ENCODE peak calls at places on chromosomes 2 and 18, in nine cellular contexts. One of them, this sample, is unnamed.

GRCh38 chr18:68817584-68817983 is 19.7 kb downstream of the CCDC102B start:
- DNase-seq in cardiac muscle cell: peak
- DNase-seq in tibial artery: no peak
- DNase-seq in right lobe of liver: no peak
- DNase-seq in left lung: no peak
- DNase-seq in adipocyte: no peak
- DNase-seq in suprapubic skin: no peak
- DNase-seq in GM12878: no peak
- DNase-seq in cardiac fibroblast: peak
- DNase-seq in this sample: no peak

GRCh38 chr2:96898636-96899035 is 28.8 kb upstream of the SEMA4C start:
- DNase-seq in cardiac muscle cell: no peak
- DNase-seq in tibial artery: no peak
- DNase-seq in right lobe of liver: no peak
- DNase-seq in left lung: no peak
- DNase-seq in adipocyte: no peak
- DNase-seq in suprapubic skin: no peak
- DNase-seq in GM12878: no peak
- DNase-seq in cardiac fibroblast: no peak
- DNase-seq in this sample: no peak

GRCh38 chr2:239577913-239578312 is 177.1 kb upstream of the HDAC4 start:
- DNase-seq in cardiac muscle cell: no peak
- DNase-seq in tibial artery: no peak
- DNase-seq in right lobe of liver: no peak
- DNase-seq in left lung: no peak
- DNase-seq in adipocyte: no peak
- DNase-seq in suprapubic skin: no peak
- DNase-seq in GM12878: no peak
- DNase-seq in cardiac fibroblast: no peak
- DNase-seq in this sample: no peak

GRCh38 chr18:10477863-10478260 is 23.4 kb downstream of the APCDD1 start:
- DNase-seq in cardiac muscle cell: no peak
- DNase-seq in tibial artery: no peak
- DNase-seq in right lobe of liver: no peak
- DNase-seq in left lung: no peak
- DNase-seq in adipocyte: no peak
- DNase-seq in suprapubic skin: no peak
- DNase-seq in GM12878: no peak
- DNase-seq in cardiac fibroblast: no peak
- DNase-seq in this sample: no peak

GRCh38 chr2:229901819-229902218 is 20.0 kb downstream of the TRIP12 start:
- DNase-seq in cardiac muscle cell: peak
- DNase-seq in tibial artery: no peak
- DNase-seq in right lobe of liver: no peak
- DNase-seq in left lung: no peak
- DNase-seq in adipocyte: peak
- DNase-seq in suprapubic skin: no peak
- DNase-seq in GM12878: no peak
- DNase-seq in cardiac fibroblast: peak
- DNase-seq in this sample: no peak

GRCh38 chr2:65700004-65700651 is 267.7 kb upstream of the SPRED2 start:
- DNase-seq in cardiac muscle cell: no peak
- DNase-seq in tibial artery: no peak
- DNase-seq in right lobe of liver: no peak
- DNase-seq in left lung: no peak
- DNase-seq in adipocyte: no peak
- DNase-seq in suprapubic skin: no peak
- DNase-seq in GM12878: no peak
- DNase-seq in cardiac fibroblast: no peak
- DNase-seq in this sample: no peak

GRCh38 chr2:155223781-155224406 is 525.4 kb downstream of the KCNJ3 start:
- DNase-seq in cardiac muscle cell: no peak
- DNase-seq in tibial artery: no peak
- DNase-seq in right lobe of liver: no peak
- DNase-seq in left lung: no peak
- DNase-seq in adipocyte: peak
- DNase-seq in suprapubic skin: no peak
- DNase-seq in GM12878: no peak
- DNase-seq in cardiac fibroblast: peak
- DNase-seq in this sample: no peak

GRCh38 chr2:207227062-207227748 is 61.5 kb upstream of the KLF7 start:
- DNase-seq in cardiac muscle cell: peak
- DNase-seq in tibial artery: no peak
- DNase-seq in right lobe of liver: no peak
- DNase-seq in left lung: no peak
- DNase-seq in adipocyte: no peak
- DNase-seq in suprapubic skin: no peak
- DNase-seq in GM12878: no peak
- DNase-seq in cardiac fibroblast: peak
- DNase-seq in this sample: no peak

GRCh38 chr2:98664323-98664722 is 55.9 kb downstream of the UNC50 start:
- DNase-seq in cardiac muscle cell: no peak
- DNase-seq in tibial artery: no peak
- DNase-seq in right lobe of liver: no peak
- DNase-seq in left lung: no peak
- DNase-seq in adipocyte: peak
- DNase-seq in suprapubic skin: no peak
- DNase-seq in GM12878: no peak
- DNase-seq in cardiac fibroblast: no peak
- DNase-seq in this sample: peak

GRCh38 chr2:20291106-20291564 is 59.5 kb downstream of the PUM2 start:
- DNase-seq in cardiac muscle cell: peak
- DNase-seq in tibial artery: no peak
- DNase-seq in right lobe of liver: no peak
- DNase-seq in left lung: no peak
- DNase-seq in adipocyte: peak
- DNase-seq in suprapubic skin: no peak
- DNase-seq in GM12878: no peak
- DNase-seq in cardiac fibroblast: peak
- DNase-seq in this sample: peak

GRCh38 chr2:170091461-170091860 is 86.5 kb upstream of the MYO3B start:
- DNase-seq in cardiac muscle cell: no peak
- DNase-seq in tibial artery: no peak
- DNase-seq in right lobe of liver: no peak
- DNase-seq in left lung: no peak
- DNase-seq in adipocyte: no peak
- DNase-seq in suprapubic skin: no peak
- DNase-seq in GM12878: no peak
- DNase-seq in cardiac fibroblast: no peak
- DNase-seq in this sample: no peak

GRCh38 chr2:28869494-28870145 is 489 bp downstream of the TRMT61B start:
- DNase-seq in cardiac muscle cell: no peak
- DNase-seq in tibial artery: no peak
- DNase-seq in right lobe of liver: peak
- DNase-seq in left lung: no peak
- DNase-seq in adipocyte: peak
- DNase-seq in suprapubic skin: no peak
- DNase-seq in GM12878: no peak
- DNase-seq in cardiac fibroblast: no peak
- DNase-seq in this sample: no peak

GRCh38 chr18:45321520-45321919 is 293.8 kb upstream of the SLC14A2 start:
- DNase-seq in cardiac muscle cell: no peak
- DNase-seq in tibial artery: no peak
- DNase-seq in right lobe of liver: no peak
- DNase-seq in left lung: no peak
- DNase-seq in adipocyte: no peak
- DNase-seq in suprapubic skin: no peak
- DNase-seq in GM12878: no peak
- DNase-seq in cardiac fibroblast: no peak
- DNase-seq in this sample: no peak

GRCh38 chr2:174729797-174730529 is 34.3 kb downstream of the CHRNA1 start:
- DNase-seq in cardiac muscle cell: peak
- DNase-seq in tibial artery: no peak
- DNase-seq in right lobe of liver: no peak
- DNase-seq in left lung: no peak
- DNase-seq in adipocyte: peak
- DNase-seq in suprapubic skin: no peak
- DNase-seq in GM12878: no peak
- DNase-seq in cardiac fibroblast: no peak
- DNase-seq in this sample: peak

GRCh38 chr18:74501386-74501785 is 5.2 kb downstream of the CNDP2 start:
- DNase-seq in cardiac muscle cell: no peak
- DNase-seq in tibial artery: peak
- DNase-seq in right lobe of liver: no peak
- DNase-seq in left lung: no peak
- DNase-seq in adipocyte: no peak
- DNase-seq in suprapubic skin: no peak
- DNase-seq in GM12878: no peak
- DNase-seq in cardiac fibroblast: no peak
- DNase-seq in this sample: no peak
- H3K4me3 ChIP-seq in cardiac muscle cell: no peak
- H3K4me3 ChIP-seq in tibial artery: no peak
- H3K4me3 ChIP-seq in right lobe of liver: peak
- H3K4me3 ChIP-seq in left lung: no peak
- H3K4me3 ChIP-seq in adipocyte: no peak
- H3K4me3 ChIP-seq in suprapubic skin: peak
- H3K4me3 ChIP-seq in GM12878: peak
- H3K4me3 ChIP-seq in cardiac fibroblast: no peak
- H3K4me3 ChIP-seq in this sample: no peak

DNA sequence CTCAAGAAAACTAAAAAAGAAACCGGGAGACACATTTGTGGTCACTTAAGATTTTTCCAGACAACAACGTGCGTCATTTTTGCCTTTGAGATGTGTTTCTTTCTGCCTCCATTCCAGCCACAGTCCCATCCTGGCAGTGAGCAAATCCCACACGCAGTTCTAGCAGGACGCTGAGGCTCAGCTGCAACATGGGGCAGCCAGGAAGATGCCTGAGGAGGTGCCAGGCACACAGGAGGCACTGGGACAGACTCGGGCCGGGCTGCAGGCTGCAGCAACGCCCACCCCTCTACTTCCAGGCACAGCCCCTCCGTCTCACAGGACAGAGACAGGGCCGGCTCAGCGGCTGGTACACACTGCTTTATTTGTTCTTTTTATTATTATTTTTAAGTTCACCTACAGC is 13.1 kb downstream of the KLF11 start:
- DNase-seq in cardiac muscle cell: no peak
- DNase-seq in tibial artery: no peak
- DNase-seq in right lobe of liver: peak
- DNase-seq in left lung: no peak
- DNase-seq in adipocyte: no peak
- DNase-seq in suprapubic skin: no peak
- DNase-seq in GM12878: no peak
- DNase-seq in cardiac fibroblast: no peak
- DNase-seq in this sample: no peak
- H3K4me3 ChIP-seq in cardiac muscle cell: no peak
- H3K4me3 ChIP-seq in tibial artery: no peak
- H3K4me3 ChIP-seq in right lobe of liver: no peak
- H3K4me3 ChIP-seq in left lung: no peak
- H3K4me3 ChIP-seq in adipocyte: no peak
- H3K4me3 ChIP-seq in suprapubic skin: no peak
- H3K4me3 ChIP-seq in GM12878: no peak
- H3K4me3 ChIP-seq in cardiac fibroblast: no peak
- H3K4me3 ChIP-seq in this sample: no peak

DNA sequence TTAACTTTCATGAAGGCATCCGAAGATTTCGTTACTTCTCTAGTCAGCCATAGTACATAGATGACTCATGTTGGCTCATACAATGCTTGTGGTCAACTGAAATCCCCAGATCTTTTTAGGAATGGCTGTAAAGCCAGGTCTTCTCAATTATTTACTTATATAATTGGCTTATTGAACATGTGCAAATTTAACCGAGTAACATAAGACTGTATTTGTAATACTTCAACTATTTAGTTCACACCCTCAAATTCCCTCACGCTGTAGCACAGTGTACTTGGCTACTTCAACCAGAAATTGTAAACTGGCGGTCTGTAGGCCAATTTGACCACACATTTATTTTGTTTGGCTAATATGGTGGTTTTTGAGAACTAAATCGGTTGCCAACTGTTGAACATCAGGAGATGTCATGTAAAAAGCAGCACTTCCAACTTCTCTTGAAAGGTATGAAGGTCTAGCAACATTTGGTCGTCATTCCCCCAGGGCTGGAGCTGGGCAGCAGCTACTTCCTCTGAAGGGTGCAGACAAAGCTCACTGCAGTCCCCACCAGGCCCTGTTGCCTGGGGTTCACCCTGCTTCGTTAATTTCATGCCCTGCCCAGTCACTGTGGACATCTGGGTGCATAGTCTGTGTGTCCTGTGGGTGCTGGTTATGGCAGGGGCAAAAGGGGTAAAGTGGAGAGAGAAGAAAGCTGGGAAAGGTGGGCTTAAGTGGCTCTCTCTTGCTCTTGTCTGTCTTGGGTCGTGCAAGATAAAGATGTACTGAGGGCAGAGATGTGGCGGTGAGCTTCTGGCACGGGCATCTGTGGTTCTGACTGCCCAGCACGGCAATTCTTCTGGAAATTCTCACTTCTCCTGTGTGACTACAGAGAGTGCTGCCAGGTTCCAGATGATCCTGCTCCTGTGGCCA is 3.2 kb upstream of the SH3RF3 start:
- DNase-seq in cardiac muscle cell: peak
- DNase-seq in tibial artery: no peak
- DNase-seq in right lobe of liver: no peak
- DNase-seq in left lung: no peak
- DNase-seq in adipocyte: peak
- DNase-seq in suprapubic skin: peak
- DNase-seq in GM12878: no peak
- DNase-seq in cardiac fibroblast: peak
- DNase-seq in this sample: no peak
- H3K4me3 ChIP-seq in cardiac muscle cell: no peak
- H3K4me3 ChIP-seq in tibial artery: no peak
- H3K4me3 ChIP-seq in right lobe of liver: no peak
- H3K4me3 ChIP-seq in left lung: no peak
- H3K4me3 ChIP-seq in adipocyte: peak
- H3K4me3 ChIP-seq in suprapubic skin: no peak
- H3K4me3 ChIP-seq in GM12878: no peak
- H3K4me3 ChIP-seq in cardiac fibroblast: no peak
- H3K4me3 ChIP-seq in this sample: no peak

DNA sequence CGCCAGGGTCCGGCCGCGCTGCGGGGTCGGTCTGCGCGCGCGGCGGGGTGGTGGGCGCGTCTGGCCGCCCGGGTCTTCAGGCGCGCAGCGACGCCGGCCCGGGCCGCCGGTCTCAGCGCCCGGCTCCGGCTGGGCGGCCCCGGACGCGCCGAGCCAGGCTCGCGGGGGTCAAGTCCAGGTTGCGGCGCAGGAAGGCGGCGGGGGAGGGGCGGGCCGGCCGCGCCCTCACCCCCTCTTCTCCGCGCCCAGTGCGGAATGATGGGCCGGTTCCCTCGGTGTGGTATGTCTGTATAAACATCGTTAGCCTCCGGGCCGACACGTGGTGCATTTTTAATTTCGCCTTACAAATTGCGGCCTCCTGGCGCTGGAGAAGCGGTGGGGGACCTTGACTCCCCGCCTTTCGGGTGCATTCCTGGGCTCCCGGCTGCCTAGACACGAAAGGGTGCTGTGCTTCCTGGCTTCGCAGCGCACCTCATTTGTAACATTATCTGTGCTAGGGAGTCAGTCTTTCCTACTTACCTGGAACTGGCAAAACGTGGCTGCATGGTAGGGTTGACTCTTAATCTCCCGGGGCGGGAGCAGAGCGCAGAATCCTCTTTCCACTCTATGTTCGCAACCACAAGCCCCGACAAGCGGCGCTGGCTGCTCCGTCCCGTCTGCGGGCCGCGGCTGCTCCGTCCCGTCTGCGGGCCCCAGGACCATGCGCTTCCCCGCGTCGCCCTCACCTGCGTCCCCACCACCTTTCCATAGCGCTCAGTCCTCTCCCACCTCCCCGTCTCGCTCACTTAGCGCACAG is 69.0 kb downstream of the CTAGE1 start:
- DNase-seq in cardiac muscle cell: peak
- DNase-seq in tibial artery: peak
- DNase-seq in right lobe of liver: peak
- DNase-seq in left lung: peak
- DNase-seq in adipocyte: peak
- DNase-seq in suprapubic skin: no peak
- DNase-seq in GM12878: no peak
- DNase-seq in cardiac fibroblast: peak
- DNase-seq in this sample: no peak
- H3K4me3 ChIP-seq in cardiac muscle cell: peak
- H3K4me3 ChIP-seq in tibial artery: peak
- H3K4me3 ChIP-seq in right lobe of liver: peak
- H3K4me3 ChIP-seq in left lung: peak
- H3K4me3 ChIP-seq in adipocyte: peak
- H3K4me3 ChIP-seq in suprapubic skin: peak
- H3K4me3 ChIP-seq in GM12878: no peak
- H3K4me3 ChIP-seq in cardiac fibroblast: peak
- H3K4me3 ChIP-seq in this sample: no peak

This sample was measured in Jurkat, Clone E6-1.